ENCODE peak calls at places on chromosomes 4 and X, in four cellular contexts. G is IMR-90, Z is sigmoid colon, O is HCT116. P is an unnamed sample.

GRCh38 chrX:72621619-72622485 is 49.2 kb upstream of the HDAC8 start:
- DNase-seq in G (peak), Z (no peak), O (peak), P (no peak)

GRCh38 chrX:30283456-30284200 is 25.6 kb downstream of the NR0B1 start:
- DNase-seq in G (peak), O (peak), Z (no peak), P (peak)

GRCh38 chr4:3248811-3249661 is at the start of gene MSANTD1:
- DNase-seq in O (no peak), Z (no peak), G (peak), P (no peak)

GRCh38 chrX:115494133-115494532 is 66.8 kb upstream of the PLS3 start:
- DNase-seq in G (peak), Z (no peak), O (no peak), P (no peak)

GRCh38 chr4:89539374-89539773 is 231.8 kb upstream of the GPRIN3 start:
- DNase-seq in G (peak), O (no peak), Z (no peak), P (no peak)

GRCh38 chrX:11474021-11474420 is 180.8 kb downstream of the AMELX start:
- DNase-seq in Z (no peak), O (no peak), G (no peak), P (no peak)

GRCh38 chrX:101462892-101463291 is 22.4 kb upstream of the ARMCX4 start:
- DNase-seq in O (peak), G (peak), Z (no peak), P (no peak)

GRCh38 chr4:114163051-114163450 is 183.6 kb upstream of the ARSJ start:
- DNase-seq in G (peak), Z (no peak), O (no peak), P (no peak)

GRCh38 chrX:51899741-51900140 is 6.3 kb downstream of the MAGED1 start:
- DNase-seq in O (no peak), G (peak), Z (no peak), P (no peak)

GRCh38 chr4:47852121-47852520 is 14.3 kb upstream of the CORIN start:
- DNase-seq in G (peak), O (no peak), Z (no peak), P (no peak)

GRCh38 chrX:74492720-74493201 is 71.5 kb downstream of the SLC16A2 start:
- DNase-seq in O (no peak), Z (no peak), G (no peak), P (no peak)

GRCh38 chr4:19982556-19982955 is 269.1 kb upstream of the SLIT2 start:
- DNase-seq in Z (no peak), G (peak), O (no peak), P (no peak)

GRCh38 chr4:152079543-152080293 is 318.9 kb upstream of the GATB start:
- DNase-seq in G (no peak), Z (no peak), O (no peak), P (no peak)

GRCh38 chr4:75058486-75058885 is 125.6 kb downstream of the PARM1 start:
- DNase-seq in G (no peak), Z (no peak), O (no peak), P (no peak)

GRCh38 chr4:86972997-86973396 is 38.2 kb downstream of the AFF1 start:
- DNase-seq in Z (no peak), G (no peak), O (no peak), P (no peak)

GRCh38 chrX:10050481-10050880 is 83.3 kb downstream of the CLDN34 start:
- DNase-seq in G (peak), O (no peak), Z (no peak), P (no peak)

GRCh38 chrX:23919148-23919547 is 11.3 kb downstream of the CXorf58 start:
- DNase-seq in O (no peak), Z (no peak), G (no peak), P (no peak)

GRCh38 chrX:102604327-102604726 is 5.0 kb downstream of the ARMCX5 start:
- DNase-seq in O (no peak), Z (no peak), G (no peak), P (no peak)

GRCh38 chrX:15956684-15957083 is 102.1 kb upstream of the AP1S2 start:
- DNase-seq in G (no peak), O (no peak), Z (no peak), P (peak)

GRCh38 chr4:19700951-19701350 is 550.8 kb upstream of the SLIT2 start:
- DNase-seq in Z (no peak), G (peak), O (no peak), P (no peak)

GRCh38 chrX:67544871-67545771 is 1.3 kb downstream of the AR start:
- DNase-seq in G (peak), Z (peak), O (no peak), P (peak)

GRCh38 chrX:48521353-48522243 is at the start of gene EBP:
- DNase-seq in G (peak), Z (peak), O (peak), P (peak)
- TF ChIP-seq POLR2A in G (peak), Z (peak), O (no peak), P (peak)

GRCh38 chr4:139556071-139556734 is at the start of gene SETD7:
- DNase-seq in O (peak), Z (peak), G (peak), P (peak)

GRCh38 chr4:139555705-139556070 is 331 bp downstream of the SETD7 start:
- DNase-seq in O (no peak), G (no peak), Z (peak), P (no peak)

GRCh38 chr4:139553751-139554670 is 2.0 kb downstream of the SETD7 start:
- DNase-seq in Z (no peak), O (no peak), G (no peak), P (no peak)

GRCh38 chr4:139554726-139555072 is 1.3 kb downstream of the SETD7 start:
- DNase-seq in G (no peak), O (no peak), Z (no peak), P (no peak)

DNA sequence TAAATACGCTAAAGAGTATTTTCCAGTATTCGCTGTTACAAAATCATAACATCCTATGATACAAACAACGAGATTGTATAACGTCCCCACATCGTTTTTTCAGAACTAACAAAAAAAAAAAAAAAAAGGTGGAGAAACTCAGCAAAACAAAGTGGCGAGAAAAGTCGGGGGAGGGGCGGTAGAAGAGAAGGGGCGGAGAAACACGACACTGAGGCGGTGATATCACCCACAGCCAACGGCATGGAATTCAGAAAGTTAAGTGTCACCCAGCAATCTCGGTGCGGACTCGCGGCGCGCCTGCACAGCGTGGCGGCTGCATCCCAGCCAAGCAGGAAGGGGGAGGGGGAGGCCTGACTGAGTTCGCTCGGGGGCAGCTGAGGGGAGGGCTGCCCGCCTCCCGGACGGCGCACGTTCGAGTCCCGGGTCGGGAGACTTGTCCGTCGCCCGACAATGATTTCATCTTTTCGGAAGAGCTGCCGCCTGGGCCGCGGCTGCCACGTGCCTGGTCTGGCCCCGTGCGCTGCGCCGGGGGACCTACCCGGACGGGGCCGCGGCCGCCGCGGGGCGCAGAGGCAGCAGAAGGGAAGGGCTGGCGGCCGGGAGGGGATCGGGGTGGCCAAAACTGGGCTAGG is 830 bp downstream of the SETD7 start:
- DNase-seq in O (peak), G (peak), Z (peak), P (peak)
- TF ChIP-seq POLR2A in O (peak), G (peak), Z (peak), P (peak)

GRCh38 chrX:154774622-154775021 is 12.0 kb downstream of the DKC1 start:
- DNase-seq in G (no peak), O (no peak), Z (no peak), P (no peak)

GRCh38 chrX:154780968-154781367 is 18.3 kb downstream of the DKC1 start:
- DNase-seq in O (no peak), Z (no peak), G (no peak), P (no peak)

GRCh38 chrX:154775611-154776349 is 13.1 kb downstream of the DKC1 start:
- DNase-seq in Z (no peak), G (peak), O (no peak), P (peak)

GRCh38 chrX:154779261-154779660 is 16.6 kb downstream of the DKC1 start:
- DNase-seq in O (no peak), G (peak), Z (no peak), P (no peak)

GRCh38 chrX:154776753-154777152 is 14.1 kb downstream of the DKC1 start:
- DNase-seq in O (no peak), Z (no peak), G (no peak), P (no peak)
- TF ChIP-seq POLR2A in O (no peak), Z (no peak), G (no peak), P (no peak)

DNA sequence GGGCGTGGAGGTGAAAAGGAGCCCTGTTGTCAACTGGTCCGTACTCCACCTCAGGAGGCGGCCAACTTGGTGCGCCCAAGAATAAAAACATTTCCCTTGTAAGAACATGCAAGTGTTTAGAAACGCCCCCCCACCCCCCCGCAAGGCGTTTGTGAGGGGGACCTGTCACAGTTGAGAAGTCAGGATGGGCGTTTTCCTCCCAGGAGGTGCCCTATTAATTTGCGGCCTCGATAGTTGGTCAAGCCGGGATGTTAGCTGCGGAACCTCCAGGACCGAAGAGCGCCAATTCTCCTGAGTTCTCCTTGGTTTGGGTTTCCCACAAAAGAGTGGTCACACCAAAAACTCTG is 651 bp upstream of the SAP30 start:
- DNase-seq in G (no peak), Z (peak), O (no peak), P (no peak)
- TF ChIP-seq POLR2A in G (no peak), Z (no peak), O (no peak), P (no peak)

GRCh38 chr4:184476660-184477059 is 2.3 kb upstream of the IRF2 start:
- DNase-seq in O (no peak), G (no peak), Z (no peak), P (no peak)
- TF ChIP-seq POLR2A in O (no peak), G (no peak), Z (no peak), P (no peak)

GRCh38 chr4:153257966-153258365 is 53.7 kb downstream of the TRIM2 start:
- DNase-seq in G (no peak), O (no peak), Z (no peak), P (no peak)
- TF ChIP-seq POLR2A in G (no peak), O (no peak), Z (no peak), P (no peak)

P was measured in H54.